ENCODE peak calls at places on chromosome X, in nine cellular contexts. N is stimulated activated naive CD8-positive, alpha-beta T cell treated with anti-CD3 and anti-CD28 coated beads, Interleukin-15, Interleukin-2, amounts not matched to agents 100 U/mL and 50 U/mL, for 24 hours; W is stimulated activated CD4-positive, alpha-beta T cell treated with anti-CD3 and anti-CD28 coated beads, Interleukin-12 subunit alpha, Interleukin-12 subunit beta, amount 100 ng/mL, for 4 hours; S is HFFc6; U is chondrocyte; V is activated CD8-positive, alpha-beta memory T cell treated with anti-CD3 and anti-CD28 coated beads for 4 hours; R is T47D; P is HTR-8/SVneo; I is left colon. B is an unnamed sample.

GRCh38 chrX:108261541-108262218 is 170.1 kb downstream of the ATG4A start:
- DNase-seq in N (no peak), W (no peak), S (no peak), U (no peak), V (no peak), R (no peak), P (no peak), I (no peak), B (no peak)

GRCh38 chrX:110180176-110180927 is 137.5 kb downstream of the AMMECR1 start:
- DNase-seq in N (no peak), W (no peak), S (peak; percentile 57), U (no peak), V (no peak), R (no peak), P (no peak), I (no peak), B (no peak)

GRCh38 chrX:110082156-110082555 is 79.2 kb downstream of the TMEM164 start:
- DNase-seq in N (no peak), W (no peak), S (peak; percentile 78), U (no peak), V (no peak), R (no peak), P (no peak), I (no peak), B (no peak)

GRCh38 chrX:132119283-132119682 is 8.5 kb downstream of the FRMD7 start:
- DNase-seq in N (no peak), W (no peak), S (no peak), U (no peak), V (no peak), R (no peak), P (no peak), I (no peak), B (no peak)

GRCh38 chrX:85243761-85244410 is at the start of the genes SATL1 and ZNF711:
- DNase-seq in N (peak; percentile 12), W (peak; percentile 0), S (no peak), U (no peak), V (no peak), R (peak; percentile 20), P (peak; percentile 28), I (peak; percentile 43), B (no peak)

GRCh38 chrX:50691820-50692219 is 122.2 kb downstream of the SHROOM4 start:
- DNase-seq in N (no peak), W (no peak), S (peak; percentile 15), U (no peak), V (no peak), R (peak; percentile 12), P (peak; percentile 1), I (no peak), B (no peak)

GRCh38 chrX:120857240-120857639 is 18.4 kb downstream of the CT47B1 start:
- DNase-seq in N (no peak), W (no peak), S (no peak), U (no peak), V (no peak), R (no peak), P (no peak), I (no peak), B (no peak)

GRCh38 chrX:124406294-124407013 is 60.1 kb downstream of the SH2D1A start:
- DNase-seq in N (peak; percentile 56), W (peak; percentile 42), S (peak; percentile 70), U (no peak), V (peak; percentile 24), R (peak; percentile 13), P (peak; percentile 30), I (peak; percentile 14), B (no peak)

GRCh38 chrX:106415276-106415895 is 196.4 kb upstream of the RADX start:
- DNase-seq in N (no peak), W (no peak), S (peak; percentile 0), U (no peak), V (no peak), R (no peak), P (peak; percentile 0), I (peak; percentile 10), B (no peak)

B was measured in SIG-M5.